ENCODE peak calls at places on chromosomes 13 and 19, in four cellular contexts. One of them, this sample, is unnamed.
A peak's percentile ranks its signal among the peaks of the same experiment; 100 is the strongest.

GRCh38 chr13:34971473-34971872 is 29.4 kb downstream of the NBEA start:
- DNase-seq in GM12864: no peak
- DNase-seq in mammary epithelial cell: no peak
- DNase-seq in cerebellar nuclear complex: no peak
- DNase-seq in this sample: no peak

GRCh38 chr19:47545061-47545948 is 27.6 kb downstream of the ZNF541 start:
- DNase-seq in GM12864: no peak
- DNase-seq in mammary epithelial cell: no peak
- DNase-seq in cerebellar nuclear complex: no peak
- DNase-seq in this sample: no peak

GRCh38 chr13:48645845-48646244 is 7.9 kb upstream of the CYSLTR2 start:
- DNase-seq in GM12864: no peak
- DNase-seq in mammary epithelial cell: no peak
- DNase-seq in cerebellar nuclear complex: no peak
- DNase-seq in this sample: no peak

GRCh38 chr13:80562423-80562822 is 221.5 kb upstream of the SPRY2 start:
- DNase-seq in GM12864: no peak
- DNase-seq in mammary epithelial cell: no peak
- DNase-seq in cerebellar nuclear complex: peak; percentile 55
- DNase-seq in this sample: no peak

GRCh38 chr19:12364391-12365093 is 941 bp downstream of the ZNF442 start:
- DNase-seq in GM12864: no peak
- DNase-seq in mammary epithelial cell: peak; percentile 5
- DNase-seq in cerebellar nuclear complex: no peak
- DNase-seq in this sample: no peak

GRCh38 chr19:58262922-58263296 is 15.8 kb upstream of the ZNF8 start:
- DNase-seq in GM12864: no peak
- DNase-seq in mammary epithelial cell: no peak
- DNase-seq in cerebellar nuclear complex: no peak
- DNase-seq in this sample: no peak

GRCh38 chr13:34357435-34358232 is 539.7 kb downstream of the RFC3 start:
- DNase-seq in GM12864: no peak
- DNase-seq in mammary epithelial cell: peak; percentile 79
- DNase-seq in cerebellar nuclear complex: no peak
- DNase-seq in this sample: no peak

GRCh38 chr19:48553676-48554384 is 1.9 kb downstream of the SULT2B1 start:
- DNase-seq in GM12864: no peak
- DNase-seq in mammary epithelial cell: peak; percentile 44
- DNase-seq in cerebellar nuclear complex: no peak
- DNase-seq in this sample: no peak

GRCh38 chr19:6767357-6768235 is at the start of gene SH2D3A:
- DNase-seq in GM12864: peak; percentile 90
- DNase-seq in mammary epithelial cell: peak; percentile 96
- DNase-seq in cerebellar nuclear complex: no peak
- DNase-seq in this sample: no peak

GRCh38 chr19:17049711-17050280 is 23.2 kb upstream of the CPAMD8 start:
- DNase-seq in GM12864: no peak
- DNase-seq in mammary epithelial cell: peak; percentile 11
- DNase-seq in cerebellar nuclear complex: no peak
- DNase-seq in this sample: no peak

GRCh38 chr19:12792048-12792852 is 964 bp downstream of the JUNB start:
- DNase-seq in GM12864: no peak
- DNase-seq in mammary epithelial cell: peak; percentile 62
- DNase-seq in cerebellar nuclear complex: no peak
- DNase-seq in this sample: no peak

GRCh38 chr13:95281258-95281602 is 20.0 kb downstream of the ABCC4 start:
- DNase-seq in GM12864: no peak
- DNase-seq in mammary epithelial cell: no peak
- DNase-seq in cerebellar nuclear complex: no peak
- DNase-seq in this sample: no peak

GRCh38 chr19:48596679-48597465 is 9.7 kb upstream of the SPACA4 start:
- DNase-seq in GM12864: peak; percentile 35
- DNase-seq in mammary epithelial cell: no peak
- DNase-seq in cerebellar nuclear complex: no peak
- DNase-seq in this sample: no peak

GRCh38 chr19:51607920-51608562 is 22.2 kb downstream of the SIGLEC5 start:
- DNase-seq in GM12864: no peak
- DNase-seq in mammary epithelial cell: peak; percentile 71
- DNase-seq in cerebellar nuclear complex: no peak
- DNase-seq in this sample: no peak

GRCh38 chr19:3154957-3155736 is 19.3 kb downstream of the GNA15 start:
- DNase-seq in GM12864: peak; percentile 80
- DNase-seq in mammary epithelial cell: peak; percentile 100
- DNase-seq in cerebellar nuclear complex: no peak
- DNase-seq in this sample: no peak

GRCh38 chr19:18193388-18194207 is 580 bp downstream of the MPV17L2 start:
- DNase-seq in GM12864: no peak
- DNase-seq in mammary epithelial cell: no peak
- DNase-seq in cerebellar nuclear complex: no peak
- DNase-seq in this sample: peak; percentile 95